ENCODE peak calls at places on chromosomes 7 and 10, in six cellular contexts. One of them, this sample, is unnamed.

GRCh38 chr10:73968101-73968515 is 29.8 kb upstream of the VCL start:
- DNase-seq in GM13977: no peak
- DNase-seq in left lobe of liver: no peak
- DNase-seq in T-helper 9 cell: no peak
- DNase-seq in Right ventricle myocardium superior: no peak
- DNase-seq in cardiac septum: no peak
- DNase-seq in this sample: no peak

GRCh38 chr10:49615721-49616120 is 1.9 kb downstream of the CHAT start:
- DNase-seq in T-helper 9 cell: no peak
- DNase-seq in left lobe of liver: no peak
- DNase-seq in cardiac septum: peak; percentile 51
- DNase-seq in Right ventricle myocardium superior: no peak
- DNase-seq in GM13977: no peak
- DNase-seq in this sample: peak; percentile 11

GRCh38 chr10:12512292-12513002 is 163.1 kb downstream of the CAMK1D start:
- DNase-seq in left lobe of liver: peak; percentile 5
- DNase-seq in GM13977: no peak
- DNase-seq in T-helper 9 cell: no peak
- DNase-seq in cardiac septum: no peak
- DNase-seq in Right ventricle myocardium superior: no peak
- DNase-seq in this sample: no peak

GRCh38 chr7:98116656-98117461 is 10.2 kb downstream of the LMTK2 start:
- DNase-seq in left lobe of liver: no peak
- DNase-seq in GM13977: no peak
- DNase-seq in Right ventricle myocardium superior: no peak
- DNase-seq in cardiac septum: no peak
- DNase-seq in T-helper 9 cell: no peak
- DNase-seq in this sample: no peak

GRCh38 chr10:93873427-93874115 is 20.2 kb upstream of the SLC35G1 start:
- DNase-seq in left lobe of liver: no peak
- DNase-seq in T-helper 9 cell: no peak
- DNase-seq in Right ventricle myocardium superior: no peak
- DNase-seq in GM13977: no peak
- DNase-seq in cardiac septum: no peak
- DNase-seq in this sample: no peak

GRCh38 chr7:42994096-42994495 is 61.9 kb downstream of the MRPL32 start:
- DNase-seq in T-helper 9 cell: no peak
- DNase-seq in left lobe of liver: no peak
- DNase-seq in cardiac septum: no peak
- DNase-seq in Right ventricle myocardium superior: no peak
- DNase-seq in GM13977: no peak
- DNase-seq in this sample: no peak

GRCh38 chr7:107201795-107202450 is 33.1 kb downstream of the HBP1 start:
- DNase-seq in T-helper 9 cell: no peak
- DNase-seq in GM13977: peak; percentile 39
- DNase-seq in cardiac septum: peak; percentile 81
- DNase-seq in Right ventricle myocardium superior: peak; percentile 68
- DNase-seq in left lobe of liver: peak; percentile 51
- DNase-seq in this sample: no peak

GRCh38 chr10:11218395-11218794 is 200.7 kb downstream of the CELF2 start:
- DNase-seq in Right ventricle myocardium superior: no peak
- DNase-seq in cardiac septum: no peak
- DNase-seq in T-helper 9 cell: no peak
- DNase-seq in GM13977: no peak
- DNase-seq in left lobe of liver: no peak
- DNase-seq in this sample: no peak

GRCh38 chr10:33326897-33327296 is 7.6 kb downstream of the NRP1 start:
- DNase-seq in GM13977: no peak
- DNase-seq in cardiac septum: no peak
- DNase-seq in T-helper 9 cell: no peak
- DNase-seq in Right ventricle myocardium superior: no peak
- DNase-seq in left lobe of liver: no peak
- DNase-seq in this sample: no peak

GRCh38 chr7:38413784-38414183 is 140.3 kb upstream of the TARP start:
- DNase-seq in GM13977: peak; percentile 20
- DNase-seq in left lobe of liver: no peak
- DNase-seq in cardiac septum: no peak
- DNase-seq in Right ventricle myocardium superior: no peak
- DNase-seq in T-helper 9 cell: no peak
- DNase-seq in this sample: no peak

GRCh38 chr10:97119058-97119832 is 66.5 kb downstream of the SLIT1 start:
- DNase-seq in left lobe of liver: no peak
- DNase-seq in Right ventricle myocardium superior: no peak
- DNase-seq in T-helper 9 cell: no peak
- DNase-seq in cardiac septum: peak; percentile 22
- DNase-seq in GM13977: no peak
- DNase-seq in this sample: no peak

GRCh38 chr7:121714559-121715303 is 158.2 kb upstream of the PTPRZ1 start:
- DNase-seq in left lobe of liver: peak; percentile 52
- DNase-seq in GM13977: no peak
- DNase-seq in cardiac septum: no peak
- DNase-seq in Right ventricle myocardium superior: no peak
- DNase-seq in T-helper 9 cell: no peak
- DNase-seq in this sample: no peak